ENCODE peak calls at places on chromosome 3, in four cellular contexts. One of them, this sample, is unnamed.

GRCh38 chr3:185455860-185456259 is 43.0 kb downstream of the TMEM41A start:
- DNase-seq in HepG2: no peak
- DNase-seq in K562: no peak
- DNase-seq in GM12878: no peak
- DNase-seq in this sample: no peak

GRCh38 chr3:183449391-183449790 is 21.0 kb upstream of the MCF2L2 start:
- DNase-seq in HepG2: peak
- DNase-seq in K562: peak
- DNase-seq in GM12878: no peak
- DNase-seq in this sample: peak

GRCh38 chr3:139838269-139838957 is 96.6 kb upstream of the CLSTN2 start:
- DNase-seq in HepG2: no peak
- DNase-seq in K562: no peak
- DNase-seq in GM12878: no peak
- DNase-seq in this sample: no peak

GRCh38 chr3:34683851-34684250 is 885.4 kb downstream of the PDCD6IP start:
- DNase-seq in HepG2: peak
- DNase-seq in K562: peak
- DNase-seq in GM12878: peak
- DNase-seq in this sample: peak

GRCh38 chr3:55160241-55160877 is 232.5 kb upstream of the LRTM1 start:
- DNase-seq in HepG2: no peak
- DNase-seq in K562: no peak
- DNase-seq in GM12878: peak
- DNase-seq in this sample: no peak

GRCh38 chr3:109072208-109072607 is 45.7 kb downstream of the MORC1 start:
- DNase-seq in HepG2: no peak
- DNase-seq in K562: no peak
- DNase-seq in GM12878: no peak
- DNase-seq in this sample: no peak

GRCh38 chr3:30084971-30085403 is 521.4 kb upstream of the TGFBR2 start:
- DNase-seq in HepG2: no peak
- DNase-seq in K562: no peak
- DNase-seq in GM12878: no peak
- DNase-seq in this sample: no peak

GRCh38 chr3:62577153-62577552 is 203.8 kb upstream of the FEZF2 start:
- DNase-seq in HepG2: no peak
- DNase-seq in K562: no peak
- DNase-seq in GM12878: no peak
- DNase-seq in this sample: no peak

GRCh38 chr3:67458406-67458805 is 196.0 kb downstream of the SUCLG2 start:
- DNase-seq in HepG2: no peak
- DNase-seq in K562: no peak
- DNase-seq in GM12878: no peak
- DNase-seq in this sample: no peak

GRCh38 chr3:22103423-22103822 is 352.4 kb upstream of the ZNF385D start:
- DNase-seq in HepG2: no peak
- DNase-seq in K562: no peak
- DNase-seq in GM12878: no peak
- DNase-seq in this sample: no peak

GRCh38 chr3:14158370-14158769 is 20.0 kb downstream of the XPC start:
- DNase-seq in HepG2: no peak
- DNase-seq in K562: no peak
- DNase-seq in GM12878: no peak
- DNase-seq in this sample: no peak

GRCh38 chr3:108322352-108322751 is 26.0 kb downstream of the HHLA2 start:
- DNase-seq in HepG2: no peak
- DNase-seq in K562: no peak
- DNase-seq in GM12878: no peak
- DNase-seq in this sample: no peak

DNA sequence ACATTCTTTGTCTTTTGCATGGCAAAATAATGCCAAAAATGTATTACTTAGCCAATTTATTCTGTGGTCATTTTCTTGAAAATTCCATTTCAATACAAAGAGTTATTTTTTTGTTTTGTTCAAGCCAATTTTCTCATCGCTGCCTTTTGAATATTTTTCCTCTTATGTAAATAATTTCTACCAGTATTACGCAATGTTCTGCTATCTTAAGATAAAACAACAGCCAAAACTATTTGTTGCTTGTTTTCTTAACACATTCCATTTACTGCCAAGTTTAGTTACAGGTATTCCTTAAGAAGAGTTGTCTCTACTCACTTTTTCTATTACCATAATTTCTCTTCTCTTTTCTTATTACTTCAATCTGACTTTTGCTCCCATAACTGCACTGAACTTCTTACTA is 163.1 kb downstream of the ROBO1 start:
- DNase-seq in HepG2: no peak
- DNase-seq in K562: no peak
- DNase-seq in GM12878: no peak
- DNase-seq in this sample: no peak
- TF ChIP-seq NFIC in HepG2: no peak
- TF ChIP-seq NFIC in K562: no peak
- TF ChIP-seq NFIC in GM12878: no peak
- TF ChIP-seq NFIC in this sample: no peak

GRCh38 chr3:119748996-119749395 is 32.9 kb upstream of the NR1I2 start:
- DNase-seq in HepG2: no peak
- DNase-seq in K562: no peak
- DNase-seq in GM12878: no peak
- DNase-seq in this sample: no peak

GRCh38 chr3:119747355-119747754 is 34.5 kb upstream of the NR1I2 start:
- DNase-seq in HepG2: no peak
- DNase-seq in K562: no peak
- DNase-seq in GM12878: no peak
- DNase-seq in this sample: no peak

GRCh38 chr3:119746423-119746822 is 35.5 kb upstream of the NR1I2 start:
- DNase-seq in HepG2: no peak
- DNase-seq in K562: no peak
- DNase-seq in GM12878: no peak
- DNase-seq in this sample: no peak

GRCh38 chr3:119745942-119746341 is 36.0 kb upstream of the NR1I2 start:
- DNase-seq in HepG2: no peak
- DNase-seq in K562: no peak
- DNase-seq in GM12878: no peak
- DNase-seq in this sample: no peak

DNA sequence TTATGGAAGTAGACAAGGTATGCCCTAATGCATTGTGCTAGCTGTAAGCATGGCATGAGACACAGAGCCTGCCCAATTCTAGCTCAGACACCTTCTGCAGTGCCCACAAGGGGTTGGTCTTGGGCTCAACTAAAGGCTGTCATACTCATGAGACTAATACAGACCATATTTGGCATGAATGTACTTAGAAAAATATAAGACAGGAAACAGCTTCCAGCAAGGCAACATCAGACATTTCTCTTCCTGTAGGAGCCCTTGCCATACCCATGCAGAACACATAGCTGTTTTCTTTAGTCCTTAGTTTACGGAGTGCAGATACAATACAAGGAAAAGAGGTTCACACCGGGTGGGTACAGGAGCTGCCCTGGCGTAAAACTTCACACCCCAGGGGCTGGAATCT is 30.5 kb upstream of the NR1I2 start:
- DNase-seq in HepG2: no peak
- DNase-seq in K562: no peak
- DNase-seq in GM12878: no peak
- DNase-seq in this sample: no peak
- TF ChIP-seq YY1 in HepG2: no peak
- TF ChIP-seq YY1 in K562: no peak
- TF ChIP-seq YY1 in GM12878: no peak
- TF ChIP-seq YY1 in this sample: no peak

GRCh38 chr3:177753498-177754155 is 556.3 kb upstream of the TBL1XR1 start:
- DNase-seq in HepG2: no peak
- DNase-seq in K562: no peak
- DNase-seq in GM12878: no peak
- DNase-seq in this sample: peak

GRCh38 chr3:177751770-177752169 is 554.5 kb upstream of the TBL1XR1 start:
- DNase-seq in HepG2: no peak
- DNase-seq in K562: no peak
- DNase-seq in GM12878: no peak
- DNase-seq in this sample: no peak

GRCh38 chr3:177752841-177753240 is 555.6 kb upstream of the TBL1XR1 start:
- DNase-seq in HepG2: no peak
- DNase-seq in K562: no peak
- DNase-seq in GM12878: no peak
- DNase-seq in this sample: peak

GRCh38 chr3:177758131-177758530 is 560.8 kb upstream of the TBL1XR1 start:
- DNase-seq in HepG2: no peak
- DNase-seq in K562: no peak
- DNase-seq in GM12878: no peak
- DNase-seq in this sample: no peak

DNA sequence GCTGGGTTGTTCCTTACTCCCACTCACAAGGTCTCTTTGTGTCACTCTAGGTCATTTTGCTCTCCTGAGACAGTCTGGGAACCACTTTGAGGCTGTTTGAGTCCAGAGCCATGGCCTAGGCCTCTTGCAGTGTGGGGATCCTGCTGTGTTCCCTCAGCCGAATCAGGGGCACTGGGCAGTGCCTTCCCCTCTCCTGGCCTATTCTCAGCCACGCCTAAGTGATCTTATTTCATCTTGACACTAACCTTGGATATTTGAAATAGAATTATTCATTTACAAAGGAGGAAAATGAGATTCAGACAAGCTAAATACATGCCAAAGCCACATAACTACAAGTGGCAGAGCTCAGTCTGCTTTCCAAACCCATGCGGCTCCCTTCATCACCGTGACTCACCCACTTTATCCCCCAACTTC is 557.2 kb upstream of the TBL1XR1 start:
- DNase-seq in HepG2: no peak
- DNase-seq in K562: no peak
- DNase-seq in GM12878: no peak
- DNase-seq in this sample: no peak
- TF ChIP-seq EP300 in HepG2: no peak
- TF ChIP-seq EP300 in K562: no peak
- TF ChIP-seq EP300 in GM12878: no peak
- TF ChIP-seq EP300 in this sample: no peak

DNA sequence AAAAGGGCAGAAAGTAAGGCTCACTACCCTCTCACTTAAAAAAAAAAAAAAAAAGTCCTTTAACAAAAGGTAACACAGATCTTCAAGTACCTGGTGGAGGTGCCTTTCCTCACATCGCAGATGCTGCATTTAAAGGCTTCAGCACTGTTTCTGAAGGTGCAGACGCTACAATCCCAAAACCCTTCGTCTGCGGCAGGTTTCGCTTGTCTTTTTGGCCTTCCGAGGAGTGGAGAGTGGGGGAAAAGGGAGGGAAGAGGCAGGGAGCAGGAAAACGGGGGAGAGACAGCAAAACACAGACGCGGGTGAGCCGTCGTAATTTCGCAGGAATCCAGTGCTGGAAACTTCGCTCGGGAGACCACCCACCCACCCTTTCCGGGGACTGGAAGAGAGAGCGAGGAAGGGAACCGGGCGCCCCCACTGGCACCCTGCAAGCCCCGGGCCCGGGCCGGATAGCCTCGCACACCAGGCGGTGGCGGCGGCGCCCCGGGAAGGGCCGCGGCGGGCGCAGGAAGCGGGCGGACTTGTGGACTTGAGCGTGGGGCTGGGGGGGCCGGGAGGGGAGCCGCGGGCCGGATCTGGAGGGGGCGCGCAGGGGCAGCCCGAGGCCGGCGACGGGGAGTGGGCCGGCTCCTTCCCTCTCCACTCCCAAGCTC is 401.7 kb downstream of the SHQ1 start:
- DNase-seq in HepG2: no peak
- DNase-seq in K562: no peak
- DNase-seq in GM12878: no peak
- DNase-seq in this sample: no peak
- TF ChIP-seq NFIC in HepG2: no peak
- TF ChIP-seq NFIC in K562: no peak
- TF ChIP-seq NFIC in GM12878: no peak
- TF ChIP-seq NFIC in this sample: no peak

GRCh38 chr3:113754486-113755159 is 7.8 kb downstream of the ATP6V1A start:
- DNase-seq in HepG2: no peak
- DNase-seq in K562: no peak
- DNase-seq in GM12878: no peak
- DNase-seq in this sample: no peak

GRCh38 chr3:113753376-113753985 is 6.6 kb downstream of the ATP6V1A start:
- DNase-seq in HepG2: no peak
- DNase-seq in K562: no peak
- DNase-seq in GM12878: no peak
- DNase-seq in this sample: no peak

DNA sequence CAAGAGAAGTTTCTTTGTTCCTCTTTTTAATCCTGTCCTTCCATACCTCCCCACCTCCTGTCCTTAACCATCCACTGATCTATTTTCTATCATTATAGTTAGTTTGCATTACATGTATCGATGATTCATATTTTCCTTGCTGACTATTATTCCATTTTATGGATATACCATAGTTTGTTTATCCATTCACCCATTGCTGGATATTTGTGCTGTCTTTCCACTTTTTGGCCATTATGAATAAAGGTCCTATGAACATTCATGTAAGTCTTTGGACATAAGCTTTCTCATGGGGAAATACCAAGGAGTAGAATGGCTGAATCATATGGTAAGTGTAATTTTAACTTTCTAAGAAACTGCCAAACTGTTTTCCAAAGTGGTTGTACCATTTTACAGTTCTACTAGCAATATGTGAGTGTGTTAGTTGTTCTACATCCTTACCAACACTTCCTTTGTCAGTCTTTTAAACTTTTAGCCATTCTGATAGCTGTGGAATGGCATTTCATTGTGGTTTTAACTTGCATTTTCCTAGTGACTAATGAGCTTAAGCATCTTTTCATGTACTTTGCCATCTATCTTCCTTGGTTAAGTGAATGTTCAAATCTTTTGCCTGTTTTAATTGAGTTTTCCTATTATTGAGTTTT is 11.7 kb downstream of the ATP6V1A start:
- DNase-seq in HepG2: no peak
- DNase-seq in K562: no peak
- DNase-seq in GM12878: no peak
- DNase-seq in this sample: no peak
- TF ChIP-seq YY1 in HepG2: no peak
- TF ChIP-seq YY1 in K562: no peak
- TF ChIP-seq YY1 in GM12878: no peak
- TF ChIP-seq YY1 in this sample: no peak

DNA sequence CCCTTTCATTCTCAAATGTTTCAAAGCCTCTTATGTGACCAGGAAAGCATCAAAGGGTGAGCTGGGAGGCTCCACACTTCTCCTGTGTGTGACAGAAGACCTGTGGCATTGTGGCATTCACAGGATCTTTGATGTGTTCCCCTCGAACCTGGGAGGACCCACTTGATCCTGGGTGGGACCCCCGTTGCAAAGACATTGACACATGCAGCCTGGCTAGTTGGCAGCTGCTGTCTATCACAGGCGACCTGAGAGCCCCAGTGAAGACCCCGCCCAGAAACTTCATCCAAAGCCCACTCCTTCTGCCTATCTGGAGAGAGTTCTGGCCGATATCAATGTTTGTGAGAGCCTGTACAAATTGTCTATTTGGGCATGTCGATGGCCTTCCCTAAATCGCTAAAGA is 140.4 kb upstream of the ATP2B2 start:
- DNase-seq in HepG2: no peak
- DNase-seq in K562: no peak
- DNase-seq in GM12878: no peak
- DNase-seq in this sample: no peak
- TF ChIP-seq EP300 in HepG2: no peak
- TF ChIP-seq EP300 in K562: no peak
- TF ChIP-seq EP300 in GM12878: no peak
- TF ChIP-seq EP300 in this sample: no peak